ENCODE peak calls at places on chromosome 2, in five cellular contexts. J is colonic mucosa; W is breast epithelium; M is heart right ventricle; V is activated CD8-positive, alpha-beta T cell treated with anti-CD3 and anti-CD28 coated beads for 36 hours. P is an unnamed sample.

GRCh38 chr2:191030521-191031154 is 16.7 kb upstream of the STAT1 start:
- DNase-seq in J (peak; percentile 50), M (no peak), V (peak; percentile 59), W (no peak), P (no peak)

GRCh38 chr2:164764996-164765395 is 76.6 kb downstream of the COBLL1 start:
- DNase-seq in J (no peak), V (no peak), W (no peak), M (no peak), P (no peak)

GRCh38 chr2:171480908-171481307 is 41.4 kb upstream of the CYBRD1 start:
- DNase-seq in V (no peak), M (no peak), J (no peak), W (no peak), P (no peak)

GRCh38 chr2:120740765-120741513 is 5.3 kb downstream of the GLI2 start:
- DNase-seq in M (no peak), J (peak; percentile 24), V (no peak), W (no peak), P (peak; percentile 87)

GRCh38 chr2:144006139-144006538 is 513.8 kb downstream of the ZEB2 start:
- DNase-seq in V (no peak), W (no peak), J (no peak), M (no peak), P (no peak)

GRCh38 chr2:214244847-214245246 is 166.0 kb upstream of the VWC2L start:
- DNase-seq in J (no peak), W (no peak), M (no peak), V (no peak), P (no peak)

GRCh38 chr2:103788346-103788745 is 1026.5 kb downstream of the TMEM182 start:
- DNase-seq in V (no peak), J (no peak), W (no peak), M (no peak), P (no peak)

GRCh38 chr2:227052879-227053278 is 111.1 kb downstream of the COL4A4 start:
- DNase-seq in V (no peak), J (no peak), M (no peak), W (no peak), P (no peak)

GRCh38 chr2:3793233-3793632 is 89.9 kb downstream of the DCDC2C start:
- DNase-seq in V (no peak), M (peak; percentile 21), J (no peak), W (no peak), P (no peak)

GRCh38 chr2:187575081-187576067 is 21.1 kb upstream of the TFPI start:
- DNase-seq in W (no peak), J (no peak), V (no peak), M (no peak), P (no peak)

GRCh38 chr2:182018218-182018617 is 32.6 kb downstream of the PPP1R1C start:
- DNase-seq in J (no peak), V (no peak), W (no peak), M (no peak), P (no peak)

GRCh38 chr2:199382091-199382490 is 75.6 kb downstream of the SATB2 start:
- DNase-seq in M (no peak), W (no peak), V (no peak), J (no peak), P (no peak)

GRCh38 chr2:10158681-10159080 is 36.1 kb downstream of the RRM2 start:
- DNase-seq in M (no peak), V (no peak), J (no peak), W (no peak), P (no peak)

GRCh38 chr2:176112375-176113302 is 3.9 kb upstream of the HOXD10 start:
- DNase-seq in J (no peak), V (no peak), M (no peak), W (peak; percentile 35), P (no peak)

GRCh38 chr2:98348066-98348561 is 1.9 kb downstream of the CNGA3 start:
- DNase-seq in J (no peak), V (peak; percentile 4), W (no peak), M (no peak), P (no peak)

GRCh38 chr2:237737196-237737865 is 61.2 kb upstream of the RBM44 start:
- DNase-seq in V (no peak), J (no peak), W (no peak), M (no peak), P (peak; percentile 65)

GRCh38 chr2:43228782-43229659 is 2.6 kb upstream of the ZFP36L2 start:
- DNase-seq in W (no peak), V (peak; percentile 51), J (no peak), M (no peak), P (no peak)

GRCh38 chr2:76599732-76600368 is 889.1 kb upstream of the GCFC2 start:
- DNase-seq in V (peak; percentile 27), M (peak; percentile 14), W (no peak), J (peak; percentile 36), P (no peak)

GRCh38 chr2:219615036-219615435 is 12.4 kb upstream of the SLC4A3 start:
- DNase-seq in M (no peak), J (no peak), W (no peak), V (no peak), P (no peak)

GRCh38 chr2:44753552-44754285 is 187.8 kb upstream of the SIX3 start:
- DNase-seq in V (peak; percentile 61), W (no peak), M (no peak), J (no peak), P (no peak)

GRCh38 chr2:227462972-227463931 is 8.7 kb upstream of the AGFG1 start:
- DNase-seq in W (no peak), M (no peak), V (peak; percentile 62), J (no peak), P (no peak)

GRCh38 chr2:200658278-200658864 is 72.6 kb downstream of the AOX1 start:
- DNase-seq in W (no peak), V (no peak), M (no peak), J (no peak), P (no peak)

GRCh38 chr2:200662727-200663126 is 76.9 kb downstream of the AOX1 start:
- DNase-seq in M (no peak), W (no peak), J (no peak), V (no peak), P (no peak)

GRCh38 chr2:200664770-200665494 is 79.1 kb downstream of the AOX1 start:
- DNase-seq in M (no peak), V (no peak), W (no peak), J (no peak), P (no peak)

GRCh38 chr2:200659410-200659809 is 73.6 kb downstream of the AOX1 start:
- DNase-seq in W (no peak), J (no peak), V (no peak), M (no peak), P (no peak)

DNA sequence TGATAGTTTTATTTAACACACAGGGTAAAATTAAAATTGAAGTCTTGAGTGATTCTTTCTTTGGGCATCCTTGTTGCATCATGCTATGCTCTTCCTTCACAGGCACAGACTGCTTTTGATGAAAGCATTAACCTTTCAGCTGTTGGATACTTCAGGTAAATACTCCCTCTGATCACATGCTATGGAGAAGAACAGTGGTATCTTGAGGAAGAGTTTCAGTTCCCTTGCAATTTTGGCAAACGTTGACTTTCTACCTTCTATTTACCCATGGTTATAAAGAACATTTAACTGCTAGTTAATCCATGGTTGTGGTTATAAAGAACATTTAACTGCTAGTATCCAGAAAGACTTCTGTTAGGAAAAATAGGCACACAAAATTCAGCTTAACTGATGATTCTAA is 75.7 kb downstream of the AOX1 start:
- DNase-seq in M (no peak), V (no peak), W (no peak), J (no peak), P (no peak)
- TF ChIP-seq CTCF in M (no peak), V (no peak), W (no peak), J (no peak), P (no peak)

GRCh38 chr2:1502891-1503304 is 89.6 kb downstream of the TPO start:
- DNase-seq in M (no peak), W (no peak), J (no peak), V (no peak), P (no peak)
- TF ChIP-seq CTCF in M (no peak), W (no peak), J (no peak), V (no peak), P (no peak)

GRCh38 chr2:49459314-49459993 is 305.1 kb upstream of the FSHR start:
- DNase-seq in V (no peak), J (no peak), M (no peak), W (no peak), P (no peak)
- TF ChIP-seq CTCF in V (no peak), J (no peak), M (no peak), W (no peak), P (no peak)

GRCh38 chr2:177265386-177265690 is 811 bp upstream of the NFE2L2 start:
- DNase-seq in W (peak; percentile 56), J (peak; percentile 74), M (peak; percentile 61), V (peak; percentile 60), P (no peak)
- TF ChIP-seq CTCF in W (no peak), J (no peak), M (peak; percentile 6), V (no peak), P (peak; percentile 44)

DNA sequence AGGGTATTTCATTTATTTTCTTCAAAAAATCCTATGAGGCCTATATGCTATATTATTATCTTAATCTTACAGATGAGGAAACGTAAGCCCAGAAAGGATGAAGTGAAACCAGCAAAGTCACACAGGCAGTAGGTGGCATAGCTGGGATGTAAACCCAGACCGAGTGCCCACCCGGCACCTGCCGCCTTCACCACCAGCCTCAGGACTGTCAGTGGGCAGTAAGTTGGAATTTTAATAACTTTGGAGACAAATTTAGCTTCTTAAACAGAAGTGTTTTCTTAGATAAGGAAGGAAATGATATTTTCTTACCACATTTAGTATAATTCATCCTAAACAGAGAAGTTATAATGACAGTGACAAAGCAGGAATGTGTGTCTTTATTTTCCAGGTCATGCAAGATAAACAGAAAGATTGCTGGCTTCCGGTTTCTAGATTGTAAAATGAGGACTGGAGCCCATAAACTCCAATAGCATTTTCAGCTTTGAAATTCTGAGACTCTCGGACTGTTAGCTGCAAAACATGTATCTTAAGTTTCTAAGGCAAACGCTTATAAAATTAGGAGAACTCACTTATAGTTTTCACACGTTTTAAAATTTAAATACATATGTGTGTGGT is 59.3 kb downstream of the CD8B2 start:
- DNase-seq in M (no peak), W (no peak), V (no peak), J (no peak), P (no peak)
- TF ChIP-seq CTCF in M (no peak), W (no peak), V (no peak), J (no peak), P (no peak)

DNA sequence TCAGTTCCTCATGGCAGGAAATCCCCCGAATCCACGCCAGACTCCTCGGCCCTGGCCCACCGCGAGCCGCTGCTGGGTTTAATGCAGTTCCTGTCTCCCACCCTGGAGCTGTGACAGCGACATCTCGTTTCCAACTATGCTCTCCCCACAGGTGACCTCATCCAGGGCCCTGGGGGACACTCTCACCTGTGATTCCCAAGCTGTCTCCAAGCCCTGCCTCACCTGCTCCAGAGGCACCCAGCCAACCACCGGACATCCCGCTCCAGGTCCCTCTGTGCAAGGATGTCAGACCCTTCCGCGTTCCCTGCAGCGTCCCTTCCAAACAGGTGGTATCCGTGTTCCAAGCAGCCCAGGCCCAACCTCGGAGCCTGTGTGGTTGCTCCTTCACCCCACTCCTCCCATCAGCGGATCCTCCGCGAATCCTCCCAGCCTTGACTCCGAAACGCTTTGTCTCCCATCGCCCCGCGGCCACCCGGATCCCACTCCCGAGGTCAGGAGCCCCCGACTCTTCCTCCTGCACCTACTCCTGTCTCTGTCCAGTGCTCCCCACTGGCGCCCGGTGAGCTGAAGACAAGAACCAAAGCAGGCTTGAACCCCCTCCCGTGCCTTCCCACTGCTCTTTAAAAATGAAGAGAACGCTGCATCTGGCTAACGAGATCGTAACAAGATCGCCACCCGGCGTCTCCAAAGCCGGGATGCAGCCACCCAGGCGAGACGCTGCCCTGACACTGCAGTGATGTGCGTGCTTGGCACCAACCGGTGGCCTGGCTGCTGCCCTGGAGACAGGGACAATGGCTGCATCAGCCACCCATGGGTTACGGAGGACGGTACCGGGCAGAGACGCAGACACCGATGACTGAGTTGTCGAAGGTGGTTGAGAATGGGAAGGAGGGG is 96.4 kb downstream of the NDUFA10 start:
- DNase-seq in V (peak; percentile 33), J (peak; percentile 14), W (peak; percentile 38), M (no peak), P (peak; percentile 82)
- TF ChIP-seq CTCF in V (no peak), J (no peak), W (no peak), M (no peak), P (no peak)